ENCODE peak calls at places on chromosomes 16 and 17, in six cellular contexts. K is HCT116, H is AG10803, O is mucosa of descending colon, L is psoas muscle, W is AG04450. V is an unnamed sample.

GRCh38 chr17:20266806-20267458 is 200.4 kb downstream of the LGALS9B start:
- DNase-seq in W (peak), K (no peak), H (peak), O (no peak), L (no peak), V (peak)

GRCh38 chr17:14123579-14124278 is 54.4 kb downstream of the COX10 start:
- DNase-seq in L (no peak), O (no peak), K (no peak), H (no peak), W (no peak), V (no peak)

GRCh38 chr16:23535901-23536300 is 21.2 kb downstream of the EARS2 start:
- DNase-seq in K (no peak), L (no peak), O (no peak), W (no peak), H (no peak), V (no peak)

GRCh38 chr16:17515421-17516210 is 44.9 kb upstream of the XYLT1 start:
- DNase-seq in K (no peak), L (no peak), H (peak), W (no peak), O (no peak), V (peak)

GRCh38 chr16:23368469-23368868 is 66.4 kb downstream of the SCNN1B start:
- DNase-seq in K (peak), H (no peak), L (no peak), W (no peak), O (no peak), V (no peak)

GRCh38 chr16:55184052-55184451 is 140.0 kb upstream of the IRX6 start:
- DNase-seq in L (no peak), W (no peak), H (no peak), O (no peak), K (no peak), V (no peak)

GRCh38 chr16:12289175-12290063 is 312.9 kb downstream of the SNX29 start:
- DNase-seq in K (no peak), L (no peak), H (no peak), W (no peak), O (peak), V (no peak)

GRCh38 chr17:50112694-50113093 is 17.3 kb downstream of the SAMD14 start:
- DNase-seq in O (no peak), H (no peak), W (no peak), L (no peak), K (no peak), V (no peak)

GRCh38 chr17:8890671-8891070 is 23.2 kb upstream of the PIK3R6 start:
- DNase-seq in W (no peak), L (no peak), K (no peak), H (no peak), O (no peak), V (no peak)

GRCh38 chr17:40303706-40304450 is 5.1 kb upstream of the RARA start:
- DNase-seq in O (no peak), H (peak), K (no peak), W (no peak), L (peak), V (peak)

GRCh38 chr17:49984283-49984682 is 10.7 kb downstream of the DLX3 start:
- DNase-seq in O (no peak), L (no peak), K (no peak), W (no peak), H (no peak), V (no peak)

GRCh38 chr16:67179421-67180080 is 4.2 kb downstream of the MATCAP1 start:
- DNase-seq in W (no peak), L (no peak), H (no peak), O (no peak), K (no peak), V (no peak)
- TF ChIP-seq CTCF in W (no peak), L (no peak), H (peak), O (no peak), K (no peak), V (no peak)

GRCh38 chr17:44693609-44694008 is 4.0 kb upstream of the CCDC43 start:
- DNase-seq in O (no peak), H (no peak), L (no peak), K (no peak), W (no peak), V (no peak)

GRCh38 chr17:44689492-44690217 is at the start of gene CCDC43:
- DNase-seq in L (peak), K (peak), H (peak), O (peak), W (peak), V (peak)

GRCh38 chr17:44687752-44688151 is 1.8 kb downstream of the CCDC43 start:
- DNase-seq in O (no peak), L (no peak), W (no peak), H (no peak), K (no peak), V (no peak)

GRCh38 chr17:44688675-44689491 is 693 bp downstream of the CCDC43 start:
- DNase-seq in H (no peak), L (no peak), O (peak), K (no peak), W (no peak), V (peak)

GRCh38 chr17:44688200-44688599 is 1.4 kb downstream of the CCDC43 start:
- DNase-seq in O (no peak), K (no peak), H (no peak), L (no peak), W (no peak), V (no peak)
- H3K4me3 ChIP-seq in O (no peak), K (peak), H (peak), L (peak), W (peak), V (no peak)

DNA sequence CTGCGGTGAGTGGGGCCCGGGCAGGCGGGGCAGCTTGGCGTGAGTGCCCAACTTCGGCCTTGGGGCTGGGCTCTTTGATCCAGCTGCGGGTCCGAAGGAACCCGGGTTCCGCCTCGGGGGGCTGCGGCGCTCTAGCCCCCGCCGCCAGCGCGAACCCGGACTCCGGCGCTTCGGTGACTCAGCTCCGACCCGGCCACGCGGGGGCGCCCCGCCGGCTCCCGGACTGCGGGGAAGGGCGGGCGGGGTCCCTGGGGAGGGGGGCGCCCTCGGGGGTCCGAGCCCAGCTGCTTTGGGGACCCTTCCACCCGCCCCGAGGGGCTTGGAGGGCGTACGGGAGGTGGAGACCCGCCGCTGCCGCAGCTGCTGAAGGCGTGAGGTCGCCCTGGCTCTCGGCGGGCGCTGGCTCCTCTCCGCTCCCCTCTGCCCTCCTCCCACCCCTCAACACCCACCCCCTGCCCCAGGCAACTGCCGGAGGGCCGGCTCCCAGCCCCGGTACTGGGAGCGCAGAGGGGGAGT is 461 bp downstream of the CPNE2 start:
- DNase-seq in K (no peak), W (no peak), H (no peak), L (peak), O (peak), V (no peak)
- TF ChIP-seq CTCF in K (peak), W (peak), H (peak), L (peak), O (peak), V (peak)

DNA sequence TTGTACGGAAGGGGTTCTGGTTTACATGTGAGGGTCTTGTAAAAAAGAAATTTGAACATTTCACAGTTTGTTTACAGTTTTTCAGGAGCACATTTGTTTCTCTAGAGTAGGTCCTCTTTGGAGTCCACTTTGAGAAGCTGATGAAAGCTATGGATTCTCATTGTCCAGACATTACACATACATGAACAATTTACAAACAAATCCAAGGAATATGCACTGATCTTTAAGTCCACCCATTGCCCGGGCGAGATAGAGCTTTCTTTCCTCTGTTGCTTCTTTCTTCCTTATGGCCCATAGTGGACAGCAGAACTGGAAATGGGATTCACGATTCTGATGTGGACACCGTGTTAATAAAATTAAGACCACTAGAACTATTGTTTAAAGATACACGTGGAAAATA is 1.9 kb downstream of the DCAF7 start:
- DNase-seq in O (no peak), W (peak), H (peak), L (no peak), K (no peak), V (peak)
- H3K4me3 ChIP-seq in O (no peak), W (peak), H (peak), L (peak), K (no peak), V (peak)

GRCh38 chr17:78889525-78889924 is 13.5 kb downstream of the CEP295NL start:
- DNase-seq in H (no peak), W (no peak), O (peak), L (no peak), K (no peak), V (no peak)
- TF ChIP-seq CTCF in H (no peak), W (no peak), O (no peak), L (no peak), K (no peak), V (no peak)

GRCh38 chr16:48526958-48527331 is 83.0 kb downstream of the N4BP1 start:
- DNase-seq in L (no peak), K (no peak), W (no peak), O (no peak), H (no peak), V (no peak)

GRCh38 chr16:48525201-48526057 is 84.6 kb downstream of the N4BP1 start:
- DNase-seq in O (no peak), K (no peak), L (no peak), H (no peak), W (no peak), V (no peak)

GRCh38 chr16:48523415-48524204 is 86.4 kb downstream of the N4BP1 start:
- DNase-seq in O (no peak), H (no peak), K (no peak), W (no peak), L (no peak), V (no peak)

GRCh38 chr16:48526058-48526957 is 83.7 kb downstream of the N4BP1 start:
- DNase-seq in L (no peak), W (no peak), K (peak), H (no peak), O (peak), V (no peak)

DNA sequence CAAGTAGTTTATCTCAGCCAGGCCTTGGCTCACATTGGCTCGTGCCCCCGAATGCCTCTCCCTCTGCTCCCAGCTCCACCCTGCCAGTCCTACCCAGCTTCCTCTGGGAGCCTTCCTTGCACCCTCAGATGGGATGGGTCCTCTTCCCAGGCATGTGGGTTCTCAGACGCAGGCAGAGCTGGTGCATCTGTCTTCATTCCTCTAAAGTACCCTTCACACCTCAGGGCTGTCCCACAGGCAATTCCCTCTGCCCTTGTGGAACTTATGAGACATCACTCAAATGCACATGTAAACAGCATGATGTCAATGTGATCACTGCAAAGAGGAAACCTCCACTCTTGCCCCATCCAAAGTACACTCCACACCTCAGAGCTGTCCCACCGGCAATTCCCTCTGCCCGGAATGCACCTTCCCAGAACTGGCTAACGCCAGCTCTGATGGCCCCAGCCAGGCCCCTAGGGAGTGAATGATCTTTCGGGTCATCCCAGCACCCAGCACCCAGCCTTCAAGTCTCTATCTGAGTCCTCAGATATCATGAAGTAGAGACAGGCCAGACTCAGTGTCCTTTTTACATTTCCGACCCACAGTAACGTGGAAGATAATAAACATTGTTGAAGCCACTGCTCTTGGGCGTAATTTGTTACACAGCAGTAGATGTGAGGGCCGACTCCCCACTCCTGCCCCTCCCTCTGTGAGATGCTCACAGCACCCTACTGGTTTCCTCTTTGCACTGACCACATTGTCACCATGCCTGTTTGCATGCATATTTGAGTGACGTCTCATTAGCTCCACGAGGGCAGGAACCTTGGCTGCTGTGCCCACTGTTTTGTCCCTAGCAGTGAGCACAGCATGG is 85.4 kb downstream of the N4BP1 start:
- DNase-seq in L (no peak), H (no peak), K (no peak), W (no peak), O (no peak), V (no peak)
- H3K4me3 ChIP-seq in L (no peak), H (no peak), K (no peak), W (no peak), O (no peak), V (no peak)

GRCh38 chr16:85026696-85027095 is 899 bp upstream of the KIAA0513 start:
- DNase-seq in L (no peak), K (no peak), W (no peak), H (no peak), O (no peak), V (no peak)

GRCh38 chr16:85027349-85027967 is at the start of gene KIAA0513:
- DNase-seq in L (peak), O (peak), W (peak), H (peak), K (peak), V (peak)

GRCh38 chr16:85029413-85029794 is 1.8 kb downstream of the KIAA0513 start:
- DNase-seq in O (peak), W (no peak), H (peak), K (no peak), L (no peak), V (peak)

GRCh38 chr16:85028638-85029412 is 1.2 kb downstream of the KIAA0513 start:
- DNase-seq in L (peak), O (peak), H (peak), K (no peak), W (no peak), V (peak)

GRCh38 chr16:85027968-85028637 is 508 bp downstream of the KIAA0513 start:
- DNase-seq in H (no peak), K (no peak), L (no peak), W (no peak), O (peak), V (no peak)
- TF ChIP-seq CTCF in H (peak), K (no peak), L (peak), W (peak), O (no peak), V (peak)

GRCh38 chr17:17520599-17521232 is 24.5 kb upstream of the RASD1 start:
- DNase-seq in W (no peak), O (no peak), L (peak), H (no peak), K (no peak), V (no peak)
- H3K4me3 ChIP-seq in W (no peak), O (no peak), L (no peak), H (no peak), K (no peak), V (no peak)

DNA sequence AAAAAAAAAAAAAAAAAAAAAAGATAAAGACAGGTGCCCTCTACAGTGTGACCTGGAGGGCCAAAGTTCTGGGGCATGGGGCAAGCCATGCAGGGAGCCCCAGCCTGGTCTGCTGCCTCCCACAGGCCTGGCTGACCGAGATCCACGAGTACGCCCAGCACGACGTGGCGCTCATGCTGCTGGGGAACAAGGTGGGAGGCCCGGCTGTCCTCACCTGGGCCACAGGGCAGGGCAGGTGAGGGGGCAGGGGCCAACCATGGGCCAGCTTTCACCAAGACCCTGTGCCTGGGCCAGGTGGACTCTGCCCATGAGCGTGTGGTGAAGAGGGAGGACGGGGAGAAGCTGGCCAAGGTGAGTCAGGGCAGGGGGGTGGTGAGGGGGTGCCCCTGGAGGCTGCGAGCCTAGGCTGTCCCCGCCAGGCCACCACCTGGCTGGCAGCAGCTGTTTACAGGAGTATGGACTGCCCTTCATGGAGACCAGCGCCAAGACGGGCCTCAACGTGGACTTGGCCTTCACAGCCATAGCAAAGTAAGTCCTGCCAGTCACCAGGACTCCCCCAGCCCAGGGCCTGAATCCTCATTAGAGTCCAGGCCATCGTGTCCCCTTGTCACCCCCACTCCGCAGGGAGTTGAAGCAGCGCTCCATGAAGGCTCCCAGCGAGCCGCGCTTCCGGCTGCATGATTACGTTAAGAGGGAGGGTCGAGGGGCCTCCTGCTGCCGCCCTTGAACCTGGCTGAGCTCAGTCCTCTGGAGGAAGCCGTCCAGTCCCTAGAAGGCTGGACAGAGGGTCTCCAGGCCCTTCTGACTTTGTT is 2.7 kb upstream of the TRAF7 start:
- DNase-seq in W (no peak), H (no peak), K (no peak), O (peak), L (no peak), V (no peak)
- TF ChIP-seq CTCF in W (no peak), H (no peak), K (no peak), O (no peak), L (no peak), V (no peak)

V was measured in fibroblast of villous mesenchyme.